ENCODE peak calls at places on chromosomes 11 and 22, in nine cellular contexts. V, B, U, M, E, Z, C, L and J are unnamed samples.

GRCh38 chr11:118491041-118491440 is 36.2 kb upstream of the TTC36 start:
- DNase-seq in Z (no peak), C (no peak), L (no peak), B (no peak), E (no peak), V (no peak), U (no peak), M (no peak), J (no peak)

GRCh38 chr11:1130276-1131032 is 27.3 kb upstream of the MUC5AC start:
- DNase-seq in V (no peak), U (no peak), Z (peak), C (no peak), L (no peak), E (no peak), M (no peak), B (peak), J (peak)

GRCh38 chr11:68338041-68338800 is 25.8 kb downstream of the LRP5 start:
- DNase-seq in V (peak), C (peak), B (peak), E (no peak), U (no peak), M (peak), Z (no peak), L (no peak), J (no peak)

GRCh38 chr11:79768343-79768742 is 327.5 kb upstream of the TENM4 start:
- DNase-seq in L (no peak), M (no peak), E (no peak), C (peak), Z (peak), U (no peak), V (no peak), B (no peak), J (no peak)

GRCh38 chr11:28228196-28228595 is 120.0 kb downstream of the METTL15 start:
- DNase-seq in E (peak), B (no peak), M (peak), C (peak), U (no peak), Z (no peak), V (peak), L (no peak), J (no peak)

GRCh38 chr22:35066768-35067167 is 810 bp downstream of the ISX start:
- DNase-seq in V (no peak), C (no peak), M (no peak), Z (no peak), E (no peak), L (no peak), U (no peak), B (no peak), J (no peak)

GRCh38 chr11:78991681-78992080 is 417.0 kb upstream of the NARS2 start:
- DNase-seq in Z (no peak), U (no peak), L (no peak), E (no peak), V (no peak), B (no peak), M (no peak), C (no peak), J (no peak)

GRCh38 chr11:129785383-129786111 is 30.1 kb upstream of the TMEM45B start:
- DNase-seq in B (no peak), M (peak), V (peak), C (peak), E (peak), Z (no peak), L (no peak), U (no peak), J (no peak)

GRCh38 chr11:104594228-104594958 is 303.9 kb downstream of the CASP12 start:
- DNase-seq in B (no peak), V (peak), E (peak), M (no peak), L (no peak), C (peak), Z (no peak), U (no peak), J (no peak)

GRCh38 chr11:114395776-114396175 is 4.5 kb downstream of the C11orf71 start:
- DNase-seq in M (no peak), Z (no peak), L (no peak), C (peak), U (no peak), B (no peak), E (peak), V (no peak), J (no peak)

GRCh38 chr11:9726313-9727022 is 62.6 kb downstream of the SWAP70 start:
- DNase-seq in Z (no peak), B (no peak), C (peak), U (peak), M (peak), V (peak), E (peak), L (no peak), J (no peak)

GRCh38 chr11:93740031-93740801 is 1.1 kb downstream of the TAF1D start:
- DNase-seq in V (peak), B (no peak), L (no peak), U (peak), E (peak), M (peak), Z (peak), C (peak), J (no peak)

GRCh38 chr22:20960609-20961008 is 6.4 kb upstream of the AIFM3 start:
- DNase-seq in M (no peak), C (no peak), V (no peak), L (peak), B (no peak), E (no peak), U (no peak), Z (no peak), J (no peak)

GRCh38 chr11:83008581-83008923 is 63.1 kb downstream of the RAB30 start:
- DNase-seq in C (no peak), Z (no peak), V (peak), B (no peak), L (no peak), U (no peak), M (peak), E (no peak), J (no peak)

GRCh38 chr22:46636221-46637002 is 16.2 kb downstream of the GRAMD4 start:
- DNase-seq in V (no peak), Z (no peak), C (no peak), M (no peak), U (no peak), B (no peak), E (no peak), L (peak), J (no peak)

GRCh38 chr11:1060885-1061616 is 13.6 kb upstream of the MUC2 start:
- DNase-seq in B (no peak), V (peak), L (peak), M (peak), C (peak), U (no peak), Z (peak), E (peak), J (no peak)

GRCh38 chr11:66335531-66336233 is 552 bp downstream of the RIN1 start:
- DNase-seq in B (peak), V (peak), Z (no peak), E (peak), U (no peak), C (peak), L (peak), M (peak), J (no peak)

GRCh38 chr22:47012589-47013365 is 250.3 kb downstream of the TBC1D22A start:
- DNase-seq in E (peak), C (no peak), Z (no peak), U (no peak), L (no peak), V (peak), M (no peak), B (no peak), J (no peak)

GRCh38 chr11:45141631-45142030 is 4.8 kb upstream of the PRDM11 start:
- DNase-seq in V (no peak), C (no peak), Z (no peak), M (no peak), E (no peak), B (no peak), U (no peak), L (no peak), J (peak)

GRCh38 chr11:45176996-45177395 is 30.6 kb downstream of the PRDM11 start:
- DNase-seq in M (no peak), B (no peak), V (no peak), Z (no peak), L (no peak), U (no peak), C (peak), E (no peak), J (no peak)

GRCh38 chr11:126546191-126546590 is 190.7 kb downstream of the ST3GAL4 start:
- DNase-seq in L (no peak), E (no peak), U (no peak), B (no peak), M (no peak), V (peak), C (no peak), Z (no peak), J (no peak)

GRCh38 chr22:50089231-50090140 is at the start of gene MOV10L1:
- DNase-seq in B (no peak), E (no peak), L (no peak), U (no peak), M (no peak), V (no peak), Z (no peak), C (no peak), J (peak)

GRCh38 chr22:50236731-50237409 is 8.0 kb downstream of the TUBGCP6 start:
- DNase-seq in U (peak), C (no peak), Z (no peak), L (no peak), V (peak), B (no peak), M (peak), E (peak), J (no peak)

GRCh38 chr11:133425245-133425644 is 107.1 kb downstream of the OPCML start:
- DNase-seq in V (no peak), Z (no peak), U (no peak), C (no peak), L (no peak), E (no peak), B (no peak), M (no peak), J (no peak)

GRCh38 chr11:1877211-1878133 is 14.2 kb downstream of the PRR33 start:
- DNase-seq in M (peak), C (peak), V (no peak), B (peak), L (peak), E (peak), U (no peak), Z (peak), J (no peak)

GRCh38 chr22:45296628-45297297 is 12.0 kb downstream of the UPK3A start:
- DNase-seq in M (no peak), E (no peak), U (peak), L (no peak), B (no peak), Z (no peak), C (no peak), V (no peak), J (no peak)

GRCh38 chr11:76054330-76054729 is 152.0 kb downstream of the WNT11 start:
- DNase-seq in C (no peak), B (no peak), V (no peak), M (no peak), E (no peak), Z (no peak), L (no peak), U (no peak), J (no peak)

GRCh38 chr11:8267831-8268529 is 4.3 kb upstream of the LMO1 start:
- DNase-seq in Z (no peak), E (no peak), M (no peak), B (no peak), V (no peak), U (no peak), C (no peak), L (no peak), J (peak)

GRCh38 chr22:29720824-29721323 is 1.1 kb downstream of the CABP7 start:
- DNase-seq in L (no peak), Z (no peak), B (no peak), E (no peak), M (no peak), C (no peak), V (no peak), U (no peak), J (no peak)

GRCh38 chr22:50206599-50206998 is 5.8 kb downstream of the SELENOO start:
- DNase-seq in V (peak), L (peak), Z (peak), M (peak), E (no peak), U (peak), B (peak), C (no peak), J (no peak)

GRCh38 chr11:106133529-106133928 is 56.1 kb downstream of the AASDHPPT start:
- DNase-seq in U (peak), L (no peak), C (peak), V (no peak), E (peak), B (no peak), M (peak), Z (no peak), J (peak)

GRCh38 chr11:133956650-133957633 is at the start of gene IGSF9B:
- DNase-seq in M (peak), C (peak), U (peak), B (peak), Z (peak), L (peak), V (peak), E (peak), J (peak)

GRCh38 chr22:26066534-26066933 is 102.7 kb upstream of the SEZ6L start:
- DNase-seq in V (no peak), U (no peak), Z (no peak), B (no peak), M (no peak), L (no peak), C (no peak), E (no peak), J (no peak)

GRCh38 chr11:67303132-67303988 is at the start of gene SSH3:
- DNase-seq in E (peak), U (no peak), B (peak), M (peak), C (peak), Z (peak), L (peak), V (peak), J (no peak)

GRCh38 chr11:2770556-2771301 is 70.9 kb upstream of the KCNQ1OT1 start:
- DNase-seq in L (no peak), Z (no peak), B (peak), E (no peak), V (no peak), U (no peak), M (no peak), C (no peak), J (no peak)

GRCh38 chr11:71420455-71421241 is 27.5 kb downstream of the DHCR7 start:
- DNase-seq in C (peak), B (no peak), L (no peak), Z (peak), V (peak), M (peak), E (peak), U (peak), J (peak)

GRCh38 chr11:119709638-119710346 is 19.2 kb downstream of the NECTIN1 start:
- DNase-seq in E (no peak), C (no peak), U (peak), M (peak), Z (no peak), B (no peak), L (no peak), V (peak), J (peak)

GRCh38 chr11:65700377-65700776 is 11.7 kb upstream of the KAT5 start:
- DNase-seq in E (no peak), M (no peak), V (no peak), B (no peak), Z (no peak), C (no peak), U (no peak), L (no peak), J (no peak)

GRCh38 chr11:68441466-68442230 is 18.9 kb upstream of the PPP6R3 start:
- DNase-seq in V (peak), B (no peak), U (no peak), L (peak), C (no peak), Z (no peak), M (no peak), E (no peak), J (peak)

GRCh38 chr11:105108247-105108646 is 31.3 kb downstream of the CARD18 start:
- DNase-seq in L (no peak), U (no peak), Z (no peak), C (no peak), E (peak), V (no peak), B (no peak), M (no peak), J (no peak)

GRCh38 chr11:125429807-125430678 is 66.0 kb downstream of the FEZ1 start:
- DNase-seq in M (no peak), V (no peak), U (no peak), L (peak), B (no peak), C (no peak), Z (no peak), E (no peak), J (no peak)

GRCh38 chr11:125431481-125431880 is 64.6 kb downstream of the FEZ1 start:
- DNase-seq in L (no peak), B (no peak), V (no peak), U (no peak), Z (no peak), C (no peak), M (no peak), E (no peak), J (no peak)

GRCh38 chr11:125435461-125436238 is 60.4 kb downstream of the FEZ1 start:
- DNase-seq in C (no peak), Z (no peak), M (peak), L (no peak), B (no peak), U (no peak), E (no peak), V (peak), J (no peak)

GRCh38 chr11:125431009-125431408 is 65.1 kb downstream of the FEZ1 start:
- DNase-seq in V (no peak), U (no peak), M (no peak), C (no peak), Z (no peak), B (no peak), E (no peak), L (no peak), J (no peak)

GRCh38 chr11:125433454-125434121 is 62.5 kb downstream of the FEZ1 start:
- DNase-seq in Z (peak), M (peak), E (peak), L (peak), V (peak), B (peak), U (peak), C (peak), J (peak)
- TF ChIP-seq CTCF in Z (no peak), M (peak), E (peak), L (peak), V (peak), B (peak), U (peak), C (peak), J (no peak)

GRCh38 chr11:57323503-57324153 is 1.1 kb downstream of the TNKS1BP1 start:
- DNase-seq in U (no peak), L (peak), B (no peak), Z (no peak), V (peak), C (no peak), M (peak), E (no peak), J (no peak)
- TF ChIP-seq CTCF in U (no peak), L (peak), B (no peak), Z (no peak), V (no peak), C (peak), M (peak), E (no peak), J (no peak)

GRCh38 chr11:11988099-11988651 is 20.3 kb downstream of the DKK3 start:
- DNase-seq in C (no peak), Z (no peak), V (peak), L (no peak), M (peak), E (peak), B (no peak), U (no peak), J (no peak)
- TF ChIP-seq CTCF in C (no peak), Z (no peak), V (no peak), L (no peak), M (no peak), E (peak), B (no peak), U (no peak), J (no peak)

DNA sequence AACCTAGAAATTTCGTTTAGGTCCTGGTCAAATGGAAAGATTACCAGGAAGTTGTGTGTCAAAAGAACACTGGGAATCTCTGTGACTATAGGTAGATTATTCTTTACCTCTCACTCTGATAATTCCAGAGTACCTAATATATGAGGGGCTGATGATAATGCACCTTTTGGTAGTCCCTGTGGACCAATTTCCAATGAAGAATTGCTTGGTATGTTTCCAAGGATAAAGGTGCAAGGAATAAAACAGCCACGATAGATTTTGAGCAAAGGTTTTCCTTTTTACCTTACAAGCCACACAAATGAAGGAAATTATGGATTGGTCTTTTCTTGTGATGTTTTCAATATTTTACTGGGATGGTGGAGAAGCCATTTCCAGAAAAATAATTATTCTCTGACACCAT is at the start of gene OR8H1:
- DNase-seq in E (no peak), C (no peak), B (no peak), L (no peak), U (no peak), M (no peak), V (no peak), Z (no peak), J (no peak)
- TF ChIP-seq CTCF in E (no peak), C (no peak), B (no peak), L (no peak), U (no peak), M (no peak), V (no peak), Z (no peak), J (no peak)